ENCODE peak calls at places on chromosome 22, in four cellular contexts. F is pons, R is NCI-H748 treated with DMSO at 0.1 percent for 48 hours, O is stomach. P is an unnamed sample.

GRCh38 chr22:31945971-31946680 is 1.8 kb downstream of the YWHAH start:
- DNase-seq in R (no peak), O (no peak), F (no peak), P (no peak)

GRCh38 chr22:49969751-49970527 is 9.4 kb downstream of the PIM3 start:
- DNase-seq in F (no peak), O (peak), R (no peak), P (peak)

GRCh38 chr22:43878079-43878795 is 13.6 kb downstream of the PNPLA5 start:
- DNase-seq in R (no peak), F (no peak), O (no peak), P (peak)

GRCh38 chr22:19271856-19272535 is 19.5 kb downstream of the CLTCL1 start:
- DNase-seq in O (no peak), R (no peak), F (no peak), P (no peak)

GRCh38 chr22:43853328-43853931 is 8.9 kb downstream of the SULT4A1 start:
- DNase-seq in F (no peak), O (no peak), R (no peak), P (no peak)

GRCh38 chr22:47307812-47308211 is 545.4 kb downstream of the TBC1D22A start:
- DNase-seq in O (no peak), F (no peak), R (no peak), P (no peak)

GRCh38 chr22:30984317-30984716 is 15.3 kb downstream of the TUG1 start:
- DNase-seq in F (no peak), R (no peak), O (no peak), P (no peak)

GRCh38 chr22:27377901-27378300 is 423.7 kb downstream of the MN1 start:
- DNase-seq in R (peak), O (peak), F (no peak), P (peak)

GRCh38 chr22:26952004-26952403 is 294.6 kb downstream of the MIAT start:
- DNase-seq in O (no peak), F (no peak), R (no peak), P (no peak)

GRCh38 chr22:36486619-36487384 is 5.4 kb upstream of the TXN2 start:
- DNase-seq in R (no peak), F (no peak), O (peak), P (peak)

GRCh38 chr22:25053153-25053805 is 100.8 kb downstream of the KIAA1671 start:
- DNase-seq in F (no peak), R (no peak), O (no peak), P (no peak)

GRCh38 chr22:23774922-23775436 is 2.3 kb downstream of the MMP11 start:
- DNase-seq in F (no peak), O (no peak), R (no peak), P (no peak)

GRCh38 chr22:39576027-39576426 is 5.5 kb downstream of the CACNA1I start:
- DNase-seq in F (no peak), O (no peak), R (no peak), P (no peak)